ENCODE peak calls at places on chromosome 13, in six cellular contexts. One of them, this sample, is unnamed. For H3K27me3 and H3K36me3, the result is how much of the 10 kb centered on the place peaks cover.

GRCh38 chr13:108957369-108958012 is 328.1 kb downstream of the MYO16 start:
- DNase-seq in endodermal cell: no peak
- DNase-seq in effector memory CD4-positive, alpha-beta T cell: no peak
- DNase-seq in naive thymus-derived CD4-positive, alpha-beta T cell: no peak
- DNase-seq in tibial artery: no peak
- DNase-seq in brain microvascular endothelial cell: peak
- DNase-seq in this sample: peak

GRCh38 chr13:32682740-32683139 is 96.5 kb downstream of the PDS5B start:
- DNase-seq in endodermal cell: no peak
- DNase-seq in effector memory CD4-positive, alpha-beta T cell: no peak
- DNase-seq in naive thymus-derived CD4-positive, alpha-beta T cell: no peak
- DNase-seq in tibial artery: no peak
- DNase-seq in brain microvascular endothelial cell: no peak
- DNase-seq in this sample: no peak

GRCh38 chr13:43003010-43003409 is 11.0 kb upstream of the EPSTI1 start:
- DNase-seq in endodermal cell: no peak
- DNase-seq in effector memory CD4-positive, alpha-beta T cell: no peak
- DNase-seq in naive thymus-derived CD4-positive, alpha-beta T cell: no peak
- DNase-seq in tibial artery: no peak
- DNase-seq in brain microvascular endothelial cell: no peak
- DNase-seq in this sample: no peak

GRCh38 chr13:43874512-43875092 is 4.9 kb downstream of the CCDC122 start:
- DNase-seq in endodermal cell: no peak
- DNase-seq in effector memory CD4-positive, alpha-beta T cell: no peak
- DNase-seq in naive thymus-derived CD4-positive, alpha-beta T cell: peak
- DNase-seq in tibial artery: no peak
- DNase-seq in brain microvascular endothelial cell: no peak
- DNase-seq in this sample: no peak

GRCh38 chr13:84137292-84137691 is 255.0 kb upstream of the SLITRK1 start:
- DNase-seq in endodermal cell: no peak
- DNase-seq in effector memory CD4-positive, alpha-beta T cell: peak
- DNase-seq in naive thymus-derived CD4-positive, alpha-beta T cell: peak
- DNase-seq in tibial artery: no peak
- DNase-seq in brain microvascular endothelial cell: peak
- DNase-seq in this sample: no peak

GRCh38 chr13:84588023-84588422 is 705.7 kb upstream of the SLITRK1 start:
- DNase-seq in endodermal cell: no peak
- DNase-seq in effector memory CD4-positive, alpha-beta T cell: no peak
- DNase-seq in naive thymus-derived CD4-positive, alpha-beta T cell: no peak
- DNase-seq in tibial artery: no peak
- DNase-seq in brain microvascular endothelial cell: no peak
- DNase-seq in this sample: no peak

GRCh38 chr13:98264877-98265276 is 87.8 kb upstream of the RNF113B start:
- DNase-seq in endodermal cell: peak
- DNase-seq in effector memory CD4-positive, alpha-beta T cell: no peak
- DNase-seq in naive thymus-derived CD4-positive, alpha-beta T cell: no peak
- DNase-seq in tibial artery: no peak
- DNase-seq in brain microvascular endothelial cell: no peak
- DNase-seq in this sample: no peak

GRCh38 chr13:73417012-73417615 is 358.3 kb downstream of the KLF5 start:
- DNase-seq in endodermal cell: no peak
- DNase-seq in effector memory CD4-positive, alpha-beta T cell: no peak
- DNase-seq in naive thymus-derived CD4-positive, alpha-beta T cell: no peak
- DNase-seq in tibial artery: no peak
- DNase-seq in brain microvascular endothelial cell: no peak
- DNase-seq in this sample: peak

GRCh38 chr13:43303040-43303729 is 279.8 kb downstream of the DNAJC15 start:
- DNase-seq in endodermal cell: peak
- DNase-seq in effector memory CD4-positive, alpha-beta T cell: no peak
- DNase-seq in naive thymus-derived CD4-positive, alpha-beta T cell: no peak
- DNase-seq in tibial artery: peak
- DNase-seq in brain microvascular endothelial cell: peak
- DNase-seq in this sample: peak

DNA sequence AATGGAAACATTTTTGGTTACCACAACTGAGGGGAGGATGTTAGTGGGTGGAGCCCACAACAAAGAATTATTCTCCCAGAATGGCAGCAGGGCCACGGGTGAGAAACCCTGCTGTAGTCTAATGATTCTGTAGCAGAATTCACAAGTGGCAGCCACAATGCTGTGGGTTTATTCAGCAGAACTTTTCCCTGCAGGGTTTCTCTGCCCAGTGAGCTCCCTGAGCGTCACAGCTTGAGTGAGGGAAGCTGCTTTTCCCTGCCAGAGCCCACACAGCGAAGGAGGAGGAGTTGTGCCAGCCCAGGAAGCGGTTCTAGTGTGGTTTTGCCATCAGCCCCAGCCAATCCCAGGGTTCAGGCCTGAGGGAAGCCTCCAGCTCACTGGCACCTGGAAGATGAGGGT is 4.4 kb downstream of the ATP12A start:
- DNase-seq in endodermal cell: peak
- DNase-seq in effector memory CD4-positive, alpha-beta T cell: no peak
- DNase-seq in naive thymus-derived CD4-positive, alpha-beta T cell: peak
- DNase-seq in tibial artery: no peak
- DNase-seq in brain microvascular endothelial cell: no peak
- DNase-seq in this sample: no peak
- H3K27me3 ChIP-seq in endodermal cell: under half
- H3K27me3 ChIP-seq in effector memory CD4-positive, alpha-beta T cell: under half
- H3K27me3 ChIP-seq in naive thymus-derived CD4-positive, alpha-beta T cell: under half
- H3K27me3 ChIP-seq in tibial artery: under half
- H3K27me3 ChIP-seq in brain microvascular endothelial cell: under half
- H3K27me3 ChIP-seq in this sample: under half

DNA sequence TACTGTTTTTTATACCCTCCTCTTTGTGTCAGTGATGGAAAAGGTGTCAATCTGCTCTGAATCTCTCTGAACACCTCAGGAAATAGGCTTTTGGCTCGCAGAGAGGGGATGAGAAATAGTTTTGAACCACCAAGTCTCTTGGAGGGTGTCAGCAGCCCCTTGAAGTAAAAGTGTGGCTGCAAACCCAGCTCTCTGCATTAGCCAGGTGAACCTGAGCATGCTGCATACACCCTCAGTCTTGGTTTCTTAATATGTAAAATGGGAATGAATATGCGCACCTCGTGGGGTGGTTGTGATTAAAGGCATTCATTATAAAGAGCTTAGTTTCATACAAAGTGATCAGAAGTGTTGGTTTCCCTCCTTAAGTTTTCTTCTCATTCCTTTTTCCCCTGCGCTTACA is 1.4 kb upstream of the DHRS12 start:
- DNase-seq in endodermal cell: no peak
- DNase-seq in effector memory CD4-positive, alpha-beta T cell: no peak
- DNase-seq in naive thymus-derived CD4-positive, alpha-beta T cell: no peak
- DNase-seq in tibial artery: no peak
- DNase-seq in brain microvascular endothelial cell: no peak
- DNase-seq in this sample: no peak
- H3K4me3 ChIP-seq in endodermal cell: peak
- H3K4me3 ChIP-seq in effector memory CD4-positive, alpha-beta T cell: peak
- H3K4me3 ChIP-seq in naive thymus-derived CD4-positive, alpha-beta T cell: peak
- H3K4me3 ChIP-seq in tibial artery: peak
- H3K4me3 ChIP-seq in brain microvascular endothelial cell: no peak
- H3K4me3 ChIP-seq in this sample: no peak

DNA sequence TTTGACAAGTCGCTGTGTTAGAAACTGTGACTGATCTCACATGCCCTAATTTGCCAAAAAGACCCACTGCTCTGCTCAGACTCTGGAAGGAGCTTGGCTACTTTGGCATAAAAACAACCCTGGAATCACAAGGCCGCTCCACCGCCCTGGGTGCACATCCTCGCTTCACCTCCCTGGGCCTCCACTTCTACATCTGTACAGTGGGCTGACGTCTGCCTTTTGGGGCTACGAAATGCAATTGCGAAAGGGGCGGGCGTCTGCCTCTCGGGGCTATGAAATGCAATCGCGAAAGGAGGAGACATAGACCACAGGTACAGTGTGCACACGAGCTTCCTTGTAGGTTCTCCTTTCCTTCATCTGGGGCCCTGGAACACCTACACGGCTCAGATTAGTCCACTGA is 74.2 kb downstream of the SLC7A1 start:
- DNase-seq in endodermal cell: no peak
- DNase-seq in effector memory CD4-positive, alpha-beta T cell: no peak
- DNase-seq in naive thymus-derived CD4-positive, alpha-beta T cell: no peak
- DNase-seq in tibial artery: peak
- DNase-seq in brain microvascular endothelial cell: no peak
- DNase-seq in this sample: no peak
- H3K36me3 ChIP-seq in endodermal cell: half or more
- H3K36me3 ChIP-seq in effector memory CD4-positive, alpha-beta T cell: half or more
- H3K36me3 ChIP-seq in naive thymus-derived CD4-positive, alpha-beta T cell: under half
- H3K36me3 ChIP-seq in tibial artery: under half
- H3K36me3 ChIP-seq in brain microvascular endothelial cell: under half
- H3K36me3 ChIP-seq in this sample: under half

GRCh38 chr13:23584275-23584674 is 14.1 kb downstream of the TNFRSF19 start:
- DNase-seq in endodermal cell: no peak
- DNase-seq in effector memory CD4-positive, alpha-beta T cell: no peak
- DNase-seq in naive thymus-derived CD4-positive, alpha-beta T cell: no peak
- DNase-seq in tibial artery: no peak
- DNase-seq in brain microvascular endothelial cell: no peak
- DNase-seq in this sample: no peak
- H3K27me3 ChIP-seq in endodermal cell: under half
- H3K27me3 ChIP-seq in effector memory CD4-positive, alpha-beta T cell: under half
- H3K27me3 ChIP-seq in naive thymus-derived CD4-positive, alpha-beta T cell: under half
- H3K27me3 ChIP-seq in tibial artery: under half
- H3K27me3 ChIP-seq in brain microvascular endothelial cell: under half
- H3K27me3 ChIP-seq in this sample: under half

DNA sequence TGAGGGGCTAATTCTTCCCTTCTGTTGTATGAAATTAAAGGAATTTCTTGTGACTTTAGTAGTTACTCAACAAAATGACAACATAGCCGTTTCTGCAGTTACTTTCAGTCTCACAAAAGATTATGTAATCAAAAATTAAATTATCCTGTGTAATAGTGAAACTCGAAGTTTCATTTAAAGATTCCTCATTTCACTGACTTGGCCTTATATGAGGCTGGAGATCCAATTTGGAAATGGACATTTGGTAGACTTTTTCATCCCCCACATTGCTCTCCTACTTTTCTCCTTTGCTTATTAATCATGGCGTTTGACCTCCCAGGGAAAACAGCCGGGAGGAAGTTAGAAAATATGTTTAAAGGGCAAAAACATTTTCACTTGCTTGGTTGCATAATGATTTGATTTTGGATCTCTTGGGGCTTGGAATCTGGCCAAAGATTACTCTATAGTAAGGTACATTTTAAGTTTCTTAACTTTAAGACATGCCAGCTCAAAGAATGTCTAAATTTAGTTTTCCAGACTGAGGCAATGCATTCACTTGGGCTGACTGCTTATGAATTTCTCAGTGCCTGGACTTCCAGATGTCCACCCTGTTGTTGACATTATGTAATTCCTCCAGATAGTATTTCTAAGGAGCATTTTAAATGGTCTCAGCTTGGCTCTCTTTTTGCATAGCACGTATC is 1364.9 kb upstream of the MIR17HG start:
- DNase-seq in endodermal cell: no peak
- DNase-seq in effector memory CD4-positive, alpha-beta T cell: no peak
- DNase-seq in naive thymus-derived CD4-positive, alpha-beta T cell: no peak
- DNase-seq in tibial artery: no peak
- DNase-seq in brain microvascular endothelial cell: no peak
- DNase-seq in this sample: no peak
- H3K4me3 ChIP-seq in endodermal cell: no peak
- H3K4me3 ChIP-seq in effector memory CD4-positive, alpha-beta T cell: no peak
- H3K4me3 ChIP-seq in naive thymus-derived CD4-positive, alpha-beta T cell: no peak
- H3K4me3 ChIP-seq in tibial artery: no peak
- H3K4me3 ChIP-seq in brain microvascular endothelial cell: no peak
- H3K4me3 ChIP-seq in this sample: no peak

This sample was measured in H7.